ENCODE peak calls at places on chromosome 12, in four cellular contexts. E is testis, M is trophoblast cell, C is PC-9. A is an unnamed sample.

GRCh38 chr12:20520572-20520971 is 152.2 kb downstream of the PDE3A start:
- DNase-seq in E (no peak), C (no peak), M (no peak), A (no peak)

GRCh38 chr12:54565658-54566552 is 16.5 kb downstream of the PDE1B start:
- DNase-seq in M (no peak), C (no peak), E (no peak), A (peak; percentile 91)

GRCh38 chr12:116454950-116455447 is 104.2 kb upstream of the MAP1LC3B2 start:
- DNase-seq in E (no peak), C (peak; percentile 62), M (peak; percentile 83), A (peak; percentile 70)

GRCh38 chr12:89539425-89540117 is 13.7 kb upstream of the POC1B start:
- DNase-seq in E (no peak), M (no peak), C (no peak), A (no peak)

GRCh38 chr12:32455607-32456063 is 56.3 kb downstream of the FGD4 start:
- DNase-seq in E (no peak), C (peak; percentile 22), M (peak; percentile 30), A (peak; percentile 31)

GRCh38 chr12:97951239-97951638 is 488.6 kb downstream of the RMST start:
- DNase-seq in E (no peak), C (no peak), M (no peak), A (no peak)

GRCh38 chr12:70165450-70165849 is 77.8 kb upstream of the CNOT2 start:
- DNase-seq in M (no peak), C (no peak), E (no peak), A (no peak)

GRCh38 chr12:5171701-5172100 is 128.0 kb downstream of the KCNA5 start:
- DNase-seq in C (peak; percentile 15), E (peak; percentile 20), M (peak; percentile 15), A (peak; percentile 86)

GRCh38 chr12:64669270-64669842 is 59.1 kb downstream of the RASSF3 start:
- DNase-seq in M (peak; percentile 18), C (peak; percentile 58), E (peak; percentile 26), A (peak; percentile 78)

GRCh38 chr12:52441320-52441911 is 7.2 kb upstream of the KRT75 start:
- DNase-seq in M (peak; percentile 66), C (no peak), E (no peak), A (peak; percentile 47)

DNA sequence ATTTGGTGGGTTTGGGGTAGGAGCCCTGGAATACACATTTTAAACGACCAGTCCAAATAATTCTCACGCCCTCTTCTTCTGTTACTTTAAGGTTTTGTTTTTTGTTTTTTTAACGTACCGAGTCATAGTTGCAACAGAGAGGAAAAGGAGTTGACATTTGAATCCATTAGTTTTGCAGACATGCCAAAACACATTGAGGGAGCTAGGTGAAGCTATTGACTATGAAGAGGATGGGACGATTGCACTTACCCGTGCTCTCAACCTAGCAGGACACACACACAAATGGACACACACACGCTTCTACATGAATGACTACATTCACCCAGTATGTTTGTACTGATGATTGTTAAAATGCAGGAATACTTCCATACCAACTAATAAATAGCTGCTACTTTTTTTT is 54.3 kb upstream of the CIT start:
- DNase-seq in M (no peak), C (no peak), E (no peak), A (no peak)
- H3K27ac ChIP-seq in M (no peak overlapping the region), C (no peak overlapping the region), E (no peak overlapping the region), A (no peak overlapping the region)

DNA sequence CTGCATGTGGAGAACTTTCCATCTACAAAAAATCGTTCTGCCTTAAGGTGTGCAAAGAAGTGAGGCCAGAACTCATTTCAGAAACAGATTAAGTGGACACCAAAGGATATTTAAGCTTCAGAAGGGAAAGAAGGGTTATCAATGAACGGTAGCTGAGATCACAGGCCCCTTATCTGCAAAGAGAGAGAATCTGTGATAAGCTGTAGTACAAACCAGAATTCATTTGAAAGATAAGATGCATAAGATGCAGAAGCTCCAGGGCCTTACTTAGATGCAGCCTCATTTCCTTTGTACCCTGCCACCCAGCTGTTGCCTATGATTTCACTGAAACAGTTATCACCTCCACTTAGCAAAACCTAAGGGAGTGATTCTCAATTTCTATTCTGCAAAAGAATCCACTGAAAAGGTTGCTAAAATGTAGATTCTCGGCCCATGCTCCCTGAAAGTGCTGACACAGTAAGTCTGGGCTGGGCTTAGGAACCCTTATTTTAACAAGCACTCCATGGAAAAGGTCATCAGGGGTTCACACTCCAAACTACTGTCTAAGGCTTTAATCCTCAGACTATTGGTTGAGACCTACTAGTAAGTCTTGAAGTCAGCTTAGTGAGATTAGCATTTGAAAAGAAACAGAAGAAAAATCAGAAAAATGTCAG is 64.8 kb downstream of the HELB start:
- DNase-seq in C (no peak), M (no peak), E (no peak), A (no peak)
- H3K36me3 ChIP-seq in C (no peaks in the 10 kb centered on the region), M (no peaks in the 10 kb centered on the region), E (no peaks in the 10 kb centered on the region), A (no peaks in the 10 kb centered on the region)

DNA sequence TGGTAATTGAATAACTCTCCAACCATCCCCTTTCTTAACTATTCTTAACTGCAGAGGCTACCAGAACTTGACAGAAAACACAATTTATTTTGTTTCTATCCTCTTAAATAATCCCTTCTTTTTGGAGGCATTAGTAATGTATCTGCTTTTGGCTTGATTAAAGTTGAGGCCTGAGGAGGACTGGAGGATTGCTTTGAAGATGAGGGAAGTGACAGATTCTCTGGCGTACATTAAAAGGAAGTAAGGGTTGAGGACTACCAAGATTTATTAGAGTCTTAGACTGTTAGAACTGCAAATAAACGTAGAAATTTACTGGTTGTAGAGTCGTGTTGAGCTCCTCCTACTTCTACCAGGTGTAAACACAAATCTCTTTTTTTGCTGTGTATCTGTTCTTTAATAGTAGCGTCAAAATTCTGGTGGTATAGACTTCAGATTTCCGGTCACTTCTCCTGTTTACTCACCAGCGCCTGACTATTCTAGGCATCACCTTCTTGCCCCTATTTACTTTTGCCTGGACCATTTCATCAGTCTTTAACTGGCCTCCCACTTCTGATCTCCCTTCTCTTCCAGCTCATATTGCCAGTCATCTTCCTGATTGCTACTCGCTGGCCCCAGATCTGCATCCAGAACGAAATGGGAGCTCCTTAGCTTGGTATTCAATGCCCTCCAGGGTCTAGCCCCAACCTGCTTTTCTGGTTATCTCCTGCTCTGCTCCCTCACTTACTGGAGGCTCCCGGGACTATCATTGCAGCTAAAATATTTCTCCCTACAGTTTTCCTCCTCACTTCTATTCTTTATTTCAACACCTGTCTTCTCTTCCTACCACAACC is 8.5 kb upstream of the EID3 start:
- DNase-seq in M (peak; percentile 95), C (no peak), E (no peak), A (no peak)
- H3K4me1 ChIP-seq in M (peaks cover 2% of the 10 kb centered on the region), C (peaks cover 54% of the 10 kb centered on the region), E (peaks cover under 1% of the 10 kb centered on the region), A (no peaks in the 10 kb centered on the region)

GRCh38 chr12:109871678-109872314 is 8.5 kb downstream of the GLTP start:
- DNase-seq in M (no peak), E (no peak), C (no peak), A (no peak)
- H3K27ac ChIP-seq in M (no peak overlapping the region), E (no peak overlapping the region), C (no peak overlapping the region), A (no peak overlapping the region)

DNA sequence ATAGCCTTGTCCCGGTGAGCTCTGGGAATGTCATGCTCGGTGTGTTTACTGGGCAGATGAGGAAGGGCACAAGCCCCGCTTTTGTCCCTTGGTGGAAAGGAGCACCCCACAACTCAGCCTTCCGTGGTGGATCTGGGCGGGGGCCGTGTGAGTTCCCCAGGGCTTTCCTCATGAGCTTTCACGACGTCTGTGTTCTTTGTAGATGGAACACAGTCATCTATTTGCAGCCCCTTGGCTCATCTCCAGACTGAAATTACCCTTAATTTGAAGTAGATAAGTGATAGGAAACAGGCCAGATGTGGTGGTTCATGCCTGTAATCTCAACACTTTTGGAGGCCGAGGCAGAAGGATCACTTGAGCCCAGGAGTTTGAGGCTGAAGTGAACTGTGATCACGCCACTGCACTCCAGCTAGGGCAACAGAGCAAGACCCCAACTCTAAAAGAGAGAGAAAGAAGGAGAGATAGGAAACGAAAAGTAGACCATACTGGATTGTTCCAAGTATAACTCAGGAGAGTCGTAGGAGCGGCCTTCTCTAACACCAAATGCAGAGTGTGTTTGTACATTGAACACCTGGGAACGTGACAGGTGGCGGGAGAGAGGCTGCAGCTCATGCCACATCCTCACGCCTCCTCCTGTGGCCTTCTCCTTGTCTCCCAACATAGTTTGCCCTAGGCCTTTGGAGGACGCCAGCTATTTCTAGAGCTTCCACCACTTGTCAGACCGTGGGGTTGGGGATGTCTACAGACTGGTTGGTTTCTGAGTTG is 8.8 kb downstream of the P2RX4 start:
- DNase-seq in E (no peak), C (no peak), M (no peak), A (no peak)
- H3K36me3 ChIP-seq in E (no peaks in the 10 kb centered on the region), C (no peaks in the 10 kb centered on the region), M (peaks cover 11% of the 10 kb centered on the region), A (peaks cover 9% of the 10 kb centered on the region)

GRCh38 chr12:47247418-47247817 is 167.7 kb upstream of the AMIGO2 start:
- DNase-seq in E (no peak), C (peak; percentile 60), M (no peak), A (no peak)
- H3K4me1 ChIP-seq in E (no peaks in the 10 kb centered on the region), C (peaks cover 65% of the 10 kb centered on the region), M (peaks cover 9% of the 10 kb centered on the region), A (peaks cover 7% of the 10 kb centered on the region)

A was measured in endodermal cell.